ENCODE peak calls at places on chromosomes 5 and 9, in five cellular contexts. Z is heart left ventricle, C is spleen, L is left ventricle myocardium inferior, O is OCI-LY7. F is an unnamed sample. For H3K4me1, the result is how much of the 10 kb centered on the place peaks cover.

GRCh38 chr5:140175367-140176027 is 509 bp downstream of the CYSTM1 start:
- DNase-seq in L (peak), C (peak), O (peak), Z (peak), F (peak)

GRCh38 chr5:62051747-62052146 is 254.3 kb upstream of the KIF2A start:
- DNase-seq in C (no peak), O (no peak), L (no peak), Z (no peak), F (no peak)

GRCh38 chr9:138098116-138098907 is 220.7 kb downstream of the CACNA1B start:
- DNase-seq in C (peak), L (no peak), O (no peak), Z (no peak), F (peak)

GRCh38 chr5:173229966-173230740 is 4.9 kb downstream of the NKX2-5 start:
- DNase-seq in O (no peak), C (peak), L (no peak), Z (no peak), F (no peak)

GRCh38 chr5:125834438-125835147 is 588.6 kb upstream of the GRAMD2B start:
- DNase-seq in L (no peak), O (no peak), Z (no peak), C (no peak), F (no peak)

GRCh38 chr5:131230406-131230805 is 33.4 kb upstream of the CDC42SE2 start:
- DNase-seq in C (no peak), O (no peak), L (no peak), Z (no peak), F (no peak)

GRCh38 chr9:132168851-132169250 is 7.0 kb downstream of the NTNG2 start:
- DNase-seq in Z (no peak), L (no peak), C (no peak), O (no peak), F (no peak)

GRCh38 chr5:115168829-115169391 is 798 bp downstream of the TRIM36 start:
- DNase-seq in O (no peak), C (no peak), Z (no peak), L (no peak), F (no peak)

GRCh38 chr5:8270246-8270645 is 401.3 kb downstream of the MTRR start:
- DNase-seq in Z (no peak), L (no peak), C (no peak), O (no peak), F (no peak)

GRCh38 chr5:105978011-105978410 is 1692.7 kb downstream of the EFNA5 start:
- DNase-seq in C (no peak), L (no peak), Z (no peak), O (no peak), F (no peak)

GRCh38 chr5:71887680-71888079 is 168.6 kb downstream of the CARTPT start:
- DNase-seq in L (no peak), O (peak), C (no peak), Z (no peak), F (no peak)

GRCh38 chr5:76579166-76579765 is 43.9 kb downstream of the F2RL2 start:
- DNase-seq in L (no peak), Z (no peak), O (no peak), C (no peak), F (no peak)

GRCh38 chr9:94700445-94700844 is 26.1 kb upstream of the AOPEP start:
- DNase-seq in O (no peak), C (no peak), L (no peak), Z (no peak), F (no peak)

GRCh38 chr9:79155308-79155707 is 416.5 kb upstream of the TLE4 start:
- DNase-seq in Z (no peak), C (no peak), O (peak), L (no peak), F (no peak)

GRCh38 chr5:138274189-138274853 is at the start of gene GFRA3:
- DNase-seq in C (no peak), L (no peak), O (no peak), Z (no peak), F (no peak)

GRCh38 chr5:141902416-141902815 is 21.3 kb upstream of the DELE1 start:
- DNase-seq in O (no peak), Z (no peak), C (no peak), L (no peak), F (no peak)

GRCh38 chr5:179269781-179270543 is 75.3 kb downstream of the ADAMTS2 start:
- DNase-seq in L (no peak), O (no peak), C (peak), Z (no peak), F (peak)

GRCh38 chr9:136093995-136094881 is 851 bp downstream of the NACC2 start:
- DNase-seq in Z (peak), O (no peak), L (peak), C (peak), F (peak)
- TF ChIP-seq CTCF in Z (no peak), O (no peak), L (peak), C (no peak), F (no peak)

GRCh38 chr5:175883506-175883905 is 12.1 kb downstream of the CPLX2 start:
- DNase-seq in C (no peak), Z (no peak), O (no peak), L (no peak), F (no peak)

GRCh38 chr5:175884214-175884613 is 12.8 kb downstream of the CPLX2 start:
- DNase-seq in Z (no peak), O (no peak), C (no peak), L (no peak), F (no peak)

GRCh38 chr5:175885813-175886212 is 14.4 kb downstream of the CPLX2 start:
- DNase-seq in C (no peak), L (no peak), Z (no peak), O (no peak), F (no peak)

GRCh38 chr5:175889910-175890684 is 18.7 kb downstream of the CPLX2 start:
- DNase-seq in C (no peak), L (no peak), Z (no peak), O (no peak), F (no peak)

DNA sequence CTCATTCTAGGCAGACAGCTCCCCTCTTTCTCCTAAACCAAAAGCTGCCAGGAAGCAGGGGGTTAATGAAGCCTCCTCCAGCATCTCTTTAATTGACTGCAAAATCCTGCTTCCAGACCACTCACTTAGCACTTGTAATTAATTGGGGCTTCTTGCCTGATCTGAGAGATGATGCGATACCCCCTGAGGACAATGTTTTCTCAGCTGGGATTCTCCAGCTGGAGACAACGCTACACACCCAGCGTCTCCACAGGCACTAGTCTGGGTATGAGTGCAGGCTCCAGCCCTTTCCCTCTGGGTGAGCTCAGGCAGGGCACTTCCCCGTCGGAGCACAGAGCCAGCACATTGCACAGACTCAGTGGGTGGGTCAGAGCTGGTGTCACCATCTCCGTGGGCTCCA is 16.1 kb downstream of the CPLX2 start:
- DNase-seq in C (no peak), L (no peak), Z (no peak), O (no peak), F (no peak)
- H3K4me1 ChIP-seq in C (under half), L (under half), Z (under half), O (under half), F (under half)

DNA sequence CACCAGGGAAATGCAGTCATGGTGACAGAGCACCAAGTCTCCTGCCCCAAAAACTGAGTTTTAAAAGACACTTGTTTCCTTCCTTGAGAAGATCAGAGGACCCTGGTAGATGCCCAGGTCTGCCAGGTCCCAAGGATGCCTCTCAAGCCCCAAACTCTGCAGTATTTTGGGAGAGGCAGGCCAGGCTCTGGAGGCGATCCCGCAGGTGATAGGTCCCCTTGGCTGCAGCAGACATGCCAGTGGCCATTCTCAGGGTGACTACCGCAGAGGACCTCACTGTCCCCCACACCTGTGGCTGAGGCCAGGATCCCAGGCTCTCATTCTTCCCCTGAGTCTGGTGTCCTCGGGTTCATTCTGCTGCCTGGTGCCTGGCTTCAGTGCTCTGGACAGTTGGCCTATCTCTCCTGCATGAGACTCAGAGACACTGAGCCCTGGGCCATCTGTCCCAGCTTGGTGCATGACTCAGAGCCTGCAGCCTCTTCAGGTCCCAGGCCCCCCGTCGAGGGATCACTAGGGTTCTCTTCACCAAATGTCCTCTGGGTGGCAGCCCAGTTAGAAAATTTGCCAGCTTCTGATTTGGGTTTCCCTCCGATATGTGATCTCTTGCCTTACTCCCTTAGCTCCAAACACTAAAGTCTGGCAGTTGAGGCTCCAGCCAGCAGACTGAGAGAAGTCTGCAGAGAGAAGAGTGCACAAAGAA is 59.7 kb upstream of the GARNL3 start:
- DNase-seq in L (peak), Z (no peak), C (peak), O (peak), F (no peak)
- TF ChIP-seq CTCF in L (peak), Z (peak), C (peak), O (peak), F (no peak)

DNA sequence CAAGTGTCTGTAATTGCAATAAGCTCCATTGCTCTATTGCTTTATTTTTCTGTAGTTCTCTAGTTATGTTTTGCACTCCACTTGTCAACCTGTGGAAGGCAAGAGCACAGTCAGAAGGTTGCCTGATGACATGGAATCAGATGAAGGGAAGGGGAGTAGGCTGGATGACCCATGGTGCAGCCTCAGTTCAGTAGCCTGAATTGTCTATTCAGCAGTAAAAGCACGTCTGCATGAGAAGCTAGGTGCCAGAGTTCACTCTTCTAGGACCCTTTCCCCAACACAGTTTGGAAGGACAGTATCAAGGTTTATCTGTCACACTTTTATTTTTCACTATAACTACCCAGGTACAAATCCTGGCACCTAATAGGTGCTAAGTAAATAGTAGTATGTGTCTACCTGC is 39.3 kb downstream of the SLC44A1 start:
- DNase-seq in O (no peak), Z (no peak), C (no peak), L (no peak), F (no peak)
- H3K4me1 ChIP-seq in O (under half), Z (under half), C (under half), L (under half), F (under half)

DNA sequence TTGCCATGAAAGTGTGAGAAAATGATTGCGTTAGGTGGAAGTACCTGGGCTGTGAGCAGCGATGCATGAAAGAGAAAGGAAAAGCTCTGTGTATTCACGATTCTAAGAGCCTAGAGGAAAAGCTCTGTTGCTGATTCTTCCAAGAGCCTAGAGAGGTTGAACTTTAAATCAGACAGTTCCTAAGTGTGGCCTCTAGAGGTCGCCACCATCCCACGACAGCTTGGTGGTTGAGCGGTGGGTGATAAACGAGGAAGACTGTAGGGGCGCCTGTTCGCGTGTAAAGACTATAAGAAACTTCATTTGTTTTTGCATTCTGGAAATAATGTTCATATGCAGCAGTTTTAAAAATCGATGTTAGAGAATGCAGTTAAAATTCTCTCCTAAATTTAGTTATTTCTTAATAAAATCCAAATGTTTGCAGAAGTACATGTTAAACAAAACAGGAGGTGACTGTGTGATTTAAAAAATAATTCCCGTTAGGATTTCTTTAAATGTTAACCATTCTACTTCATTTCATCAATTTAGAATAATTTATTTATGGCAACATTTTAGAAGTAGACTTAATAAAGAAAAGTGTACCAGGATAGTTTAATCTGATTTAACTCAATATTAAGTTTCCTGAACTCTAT is 107.7 kb downstream of the TENT4A start:
- DNase-seq in L (no peak), Z (no peak), C (no peak), O (peak), F (no peak)
- TF ChIP-seq CTCF in L (peak), Z (peak), C (peak), O (peak), F (peak)

DNA sequence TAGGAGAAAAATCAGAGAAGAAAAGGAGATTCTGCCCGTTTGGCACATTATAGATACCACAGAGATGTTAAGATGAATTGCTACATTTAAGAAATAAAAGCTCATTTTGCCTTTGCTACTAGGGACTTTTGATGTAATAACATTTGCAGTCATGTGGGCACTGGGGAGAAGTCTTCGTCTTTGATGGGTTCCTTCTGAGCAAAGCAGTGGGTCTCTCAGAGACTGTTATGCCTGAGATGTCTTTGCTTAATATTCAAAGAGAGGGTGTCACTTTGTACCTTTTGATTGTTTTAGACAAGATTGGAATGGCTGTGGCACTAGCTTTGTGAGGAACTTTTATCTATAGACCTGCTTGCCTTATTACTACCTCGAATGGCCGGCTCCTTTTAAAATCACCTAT is 25.0 kb downstream of the SLC25A25 start:
- DNase-seq in O (no peak), C (no peak), L (no peak), Z (no peak), F (no peak)
- H3K4me1 ChIP-seq in O (under half), C (half or more), L (half or more), Z (under half), F (half or more)

GRCh38 chr5:170216262-170216864 is 16.4 kb upstream of the C5orf58 start:
- DNase-seq in O (peak), L (no peak), C (no peak), Z (no peak), F (no peak)
- TF ChIP-seq CTCF in O (peak), L (peak), C (peak), Z (peak), F (peak)